ENCODE peak calls at places on chromosomes 7 and 10, in five cellular contexts. F is breast epithelium, D is sigmoid colon, M is GM12891, N is stomach. H is an unnamed sample.

GRCh38 chr7:152871005-152871677 is 111.6 kb downstream of the ACTR3B start:
- DNase-seq in F (no peak), M (no peak), D (no peak), N (no peak), H (no peak)

GRCh38 chr7:149238051-149238450 is 1.4 kb upstream of the ZNF212 start:
- DNase-seq in F (no peak), M (no peak), D (no peak), N (no peak), H (no peak)

GRCh38 chr7:6618621-6619020 is 3.2 kb downstream of the ZNF853 start:
- DNase-seq in F (no peak), D (no peak), M (no peak), N (no peak), H (no peak)

GRCh38 chr10:43137701-43137970 is 609 bp upstream of the CSGALNACT2 start:
- DNase-seq in N (no peak), D (no peak), F (no peak), M (no peak), H (peak; percentile 56)

GRCh38 chr7:468141-468540 is 51.5 kb downstream of the PDGFA start:
- DNase-seq in N (no peak), M (no peak), F (no peak), D (no peak), H (no peak)

GRCh38 chr10:79904671-79905321 is 44.1 kb downstream of the SFTPD start:
- DNase-seq in M (no peak), N (peak; percentile 71), D (peak; percentile 84), F (no peak), H (peak; percentile 84)

GRCh38 chr10:132960071-132960472 is 17.7 kb upstream of the CFAP46 start:
- DNase-seq in M (no peak), F (no peak), N (no peak), D (peak; percentile 58), H (no peak)

GRCh38 chr7:47295606-47296005 is 286.3 kb downstream of the TNS3 start:
- DNase-seq in D (no peak), N (no peak), M (no peak), F (no peak), H (no peak)

GRCh38 chr10:91051834-91052233 is 130.9 kb upstream of the ANKRD1 start:
- DNase-seq in M (no peak), D (peak; percentile 72), F (no peak), N (no peak), H (no peak)

GRCh38 chr10:106722524-106722923 is 442.0 kb downstream of the SORCS1 start:
- DNase-seq in N (no peak), M (no peak), D (no peak), F (no peak), H (no peak)

GRCh38 chr10:113788604-113789083 is 37.2 kb downstream of the PLEKHS1 start:
- DNase-seq in N (no peak), D (peak; percentile 76), M (no peak), F (no peak), H (peak; percentile 23)

GRCh38 chr10:71675295-71675970 is 44.1 kb downstream of the C10orf105 start:
- DNase-seq in N (no peak), M (no peak), F (no peak), D (no peak), H (no peak)

GRCh38 chr10:32795598-32796183 is 162.3 kb downstream of the ITGB1 start:
- DNase-seq in M (peak; percentile 5), D (no peak), F (no peak), N (no peak), H (peak; percentile 64)

GRCh38 chr10:101080933-101081546 is 19.3 kb downstream of the KAZALD1 start:
- DNase-seq in D (no peak), F (no peak), N (no peak), M (no peak), H (peak; percentile 10)

GRCh38 chr7:145350334-145350733 is 514.5 kb upstream of the TPK1 start:
- DNase-seq in N (no peak), D (no peak), F (no peak), M (no peak), H (no peak)

GRCh38 chr10:35375091-35375765 is 38.9 kb downstream of the CCNY start:
- DNase-seq in N (no peak), M (no peak), F (no peak), D (no peak), H (no peak)

GRCh38 chr10:102624094-102624493 is 20.2 kb upstream of the TRIM8 start:
- DNase-seq in M (no peak), N (no peak), D (no peak), F (no peak), H (no peak)

GRCh38 chr7:119572132-119572531 is 700.8 kb upstream of the KCND2 start:
- DNase-seq in F (no peak), D (no peak), M (no peak), N (no peak), H (no peak)

GRCh38 chr7:155916926-155917655 is 104.8 kb upstream of the SHH start:
- DNase-seq in F (no peak), M (no peak), N (peak; percentile 53), D (no peak), H (no peak)

GRCh38 chr7:767580-767940 is 40.5 kb upstream of the PRKAR1B start:
- DNase-seq in F (no peak), D (no peak), M (no peak), N (no peak), H (no peak)

DNA sequence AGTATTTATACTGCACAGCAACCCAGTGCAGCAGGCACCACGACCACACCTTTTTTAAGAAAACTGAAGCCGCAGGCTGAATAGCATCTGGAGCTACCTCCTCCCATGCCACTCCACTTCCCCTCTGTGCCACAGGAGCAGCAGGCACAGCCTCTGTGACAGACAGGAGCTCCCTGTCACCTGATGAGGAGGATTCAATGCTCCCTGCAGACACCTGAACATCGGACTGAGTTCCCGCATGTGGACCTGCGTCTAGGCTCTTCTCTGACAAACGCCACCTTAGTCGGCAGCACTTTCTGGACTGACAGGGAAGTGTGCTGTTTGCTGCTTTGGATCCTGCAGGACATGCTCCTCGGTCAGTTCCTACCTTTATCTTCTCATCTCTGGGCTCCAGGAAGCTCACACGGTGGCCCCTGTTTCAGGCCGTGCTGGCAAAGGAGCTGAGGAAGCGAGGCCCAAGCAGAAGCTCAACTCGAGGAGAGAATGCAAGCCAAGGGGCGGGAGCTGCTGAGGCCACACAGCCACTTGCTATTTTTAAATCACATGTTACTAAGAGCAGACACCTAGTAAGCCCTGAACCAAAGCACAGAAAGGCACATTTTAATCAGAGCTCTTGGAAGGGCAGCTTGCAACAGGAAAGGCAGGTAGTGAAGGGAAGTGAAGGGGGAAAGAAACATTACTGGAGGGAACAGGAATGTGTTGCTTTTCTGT is 56.6 kb downstream of the VOPP1 start:
- DNase-seq in M (no peak), N (no peak), D (no peak), F (no peak), H (no peak)
- TF ChIP-seq POLR2A in M (no peak), N (no peak), D (no peak), F (no peak), H (no peak)

GRCh38 chr7:91151916-91152315 is 112.3 kb upstream of the FZD1 start:
- DNase-seq in F (no peak), N (no peak), M (no peak), D (no peak), H (no peak)

GRCh38 chr7:91156326-91156725 is 107.9 kb upstream of the FZD1 start:
- DNase-seq in F (no peak), D (no peak), N (no peak), M (no peak), H (no peak)

GRCh38 chr7:91162415-91162814 is 101.8 kb upstream of the FZD1 start:
- DNase-seq in M (no peak), N (no peak), F (no peak), D (no peak), H (no peak)

DNA sequence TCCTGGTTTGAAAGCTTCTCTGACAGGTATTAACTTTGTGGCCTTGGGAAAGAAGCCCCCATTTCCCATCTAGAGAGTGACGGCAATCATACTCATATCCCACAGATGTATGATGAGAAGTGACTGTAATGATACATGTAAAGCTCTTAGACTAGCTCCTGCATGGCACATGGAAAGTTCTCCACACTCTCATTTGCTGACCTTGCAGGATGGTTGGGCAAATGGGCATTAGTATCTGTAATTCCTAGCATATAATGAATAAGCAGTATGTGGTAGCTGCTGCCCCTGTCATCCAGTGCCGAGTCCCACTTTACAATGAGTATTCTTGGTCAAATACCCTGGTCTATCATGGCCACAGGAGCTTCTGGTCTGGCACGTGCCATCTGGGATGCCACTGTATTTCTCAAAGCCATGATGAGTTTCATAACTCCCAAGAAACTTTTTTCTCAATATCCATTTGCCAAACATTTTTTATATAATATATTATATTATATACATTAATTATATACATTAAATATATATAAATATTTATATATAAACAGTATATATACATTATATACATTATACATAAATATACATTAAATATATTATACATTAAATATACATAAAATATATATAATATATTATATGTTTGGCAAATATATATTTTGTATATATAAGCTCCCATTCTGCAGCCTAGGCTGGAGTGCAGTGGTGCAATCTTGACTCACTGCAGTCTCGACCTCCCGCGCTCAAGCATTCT is 106.5 kb upstream of the FZD1 start:
- DNase-seq in M (no peak), F (no peak), D (no peak), N (no peak), H (no peak)
- TF ChIP-seq POLR2A in M (no peak), F (no peak), D (no peak), N (no peak), H (no peak)

GRCh38 chr7:130941322-130942210 is 207.6 kb upstream of the KLF14 start:
- DNase-seq in M (no peak), F (no peak), N (peak; percentile 67), D (no peak), H (no peak)
- TF ChIP-seq POLR2A in M (no peak), F (no peak), N (no peak), D (no peak), H (no peak)

GRCh38 chr7:2738110-2738509 is 50.1 kb downstream of the AMZ1 start:
- DNase-seq in M (no peak), D (peak; percentile 93), N (peak; percentile 26), F (no peak), H (peak; percentile 47)
- TF ChIP-seq POLR2A in M (no peak), D (peak; percentile 24), N (no peak), F (no peak), H (no peak)

DNA sequence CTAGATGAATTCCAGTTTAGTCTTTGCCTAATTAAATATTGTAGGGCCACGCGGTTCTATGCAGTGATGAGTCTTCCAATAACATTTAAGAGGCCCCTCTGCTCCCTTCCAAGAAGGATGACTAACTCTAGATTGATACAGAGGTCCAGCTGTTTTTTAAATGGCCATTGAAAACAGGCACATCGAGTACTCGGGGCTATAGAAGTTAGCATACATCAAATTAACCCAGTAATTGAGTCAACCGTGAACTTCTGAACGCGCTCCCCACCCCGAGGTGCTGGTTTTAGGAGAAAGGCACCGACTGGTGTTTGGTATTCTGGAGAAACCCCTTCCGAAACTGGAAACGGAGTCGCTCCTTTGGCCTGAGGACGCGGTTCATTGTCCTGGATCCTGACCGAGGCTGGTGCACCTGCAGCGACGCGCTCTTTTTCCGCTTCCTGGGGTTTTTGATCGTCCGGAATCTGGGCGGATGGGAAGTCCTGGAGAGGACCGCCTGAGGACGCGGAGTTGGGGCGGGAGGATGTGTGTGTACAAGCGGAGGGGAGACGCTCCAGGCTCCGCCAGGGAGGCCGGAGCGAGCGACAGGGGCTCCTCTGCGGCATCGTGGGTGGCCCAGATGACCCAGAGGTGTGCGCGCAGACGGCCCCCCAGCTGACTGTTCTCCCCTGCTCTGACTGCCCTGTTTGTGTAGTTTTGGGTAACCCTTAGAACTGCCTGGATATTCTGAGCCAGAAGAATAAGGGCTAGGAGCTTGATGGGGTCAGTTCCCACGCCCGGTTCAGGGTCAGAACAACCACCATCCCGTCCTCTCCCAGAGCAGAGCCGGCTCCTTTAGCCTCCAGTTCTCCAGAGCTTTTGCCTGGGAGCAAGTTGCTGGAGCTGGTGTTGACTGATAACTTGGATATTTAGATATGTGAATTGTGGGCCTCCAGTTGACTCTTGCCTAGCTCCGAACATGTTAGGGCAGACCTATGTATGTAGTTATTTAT is 712 bp downstream of the FAM221A start:
- DNase-seq in F (peak; percentile 79), M (peak; percentile 21), N (peak; percentile 82), D (peak; percentile 80), H (peak; percentile 53)
- TF ChIP-seq POLR2A in F (no peak), M (no peak), N (peak; percentile 53), D (no peak), H (no peak)

H was measured in erythroblast.